ENCODE peak calls at places on chromosomes 1 and 21, in five cellular contexts. B, I, V, C and A are unnamed samples.

GRCh38 chr21:37819372-37819771 is 96.9 kb downstream of the KCNJ6 start:
- DNase-seq in B (no peak), I (no peak), V (no peak), C (no peak), A (no peak)

GRCh38 chr1:52337439-52337838 is 28.6 kb downstream of the CC2D1B start:
- DNase-seq in B (no peak), I (no peak), V (no peak), C (no peak), A (no peak)

GRCh38 chr1:66402194-66402593 is 131.8 kb upstream of the SGIP1 start:
- DNase-seq in B (no peak), I (no peak), V (no peak), C (peak; percentile 71), A (no peak)

GRCh38 chr1:40743452-40743851 is 40.1 kb upstream of the KCNQ4 start:
- DNase-seq in B (no peak), I (no peak), V (no peak), C (no peak), A (no peak)

GRCh38 chr21:42527489-42528158 is 14.0 kb downstream of the SLC37A1 start:
- DNase-seq in B (no peak), I (no peak), V (no peak), C (no peak), A (no peak)

GRCh38 chr1:182786223-182787001 is 3.2 kb upstream of the NPL start:
- DNase-seq in B (peak; percentile 65), I (peak; percentile 23), V (peak; percentile 50), C (peak; percentile 18), A (peak; percentile 25)

GRCh38 chr21:41616063-41616591 is 108.2 kb upstream of the TMPRSS2 start:
- DNase-seq in B (no peak), I (no peak), V (no peak), C (no peak), A (no peak)

GRCh38 chr1:225424562-225425210 is 3.2 kb downstream of the LBR start:
- DNase-seq in B (no peak), I (no peak), V (no peak), C (no peak), A (no peak)

GRCh38 chr1:115275216-115275615 is 62.8 kb downstream of the NGF start:
- DNase-seq in B (peak; percentile 55), I (no peak), V (peak; percentile 14), C (peak; percentile 13), A (no peak)

GRCh38 chr1:70427976-70428375 is 16.9 kb downstream of the CTH start:
- DNase-seq in B (no peak), I (no peak), V (no peak), C (no peak), A (no peak)

GRCh38 chr1:119715542-119715941 is 3.8 kb downstream of the PHGDH start:
- DNase-seq in B (no peak), I (no peak), V (no peak), C (no peak), A (peak; percentile 35)

GRCh38 chr21:37166733-37167132 is 93.7 kb downstream of the TTC3 start:
- DNase-seq in B (peak; percentile 29), I (no peak), V (no peak), C (no peak), A (no peak)

GRCh38 chr1:14653461-14653960 is 55.0 kb downstream of the KAZN start:
- DNase-seq in B (no peak), I (no peak), V (no peak), C (no peak), A (no peak)

GRCh38 chr21:35232545-35233176 is 183.6 kb upstream of the RUNX1 start:
- DNase-seq in B (no peak), I (peak; percentile 60), V (no peak), C (no peak), A (no peak)

GRCh38 chr1:14778882-14779594 is 180.6 kb downstream of the KAZN start:
- DNase-seq in B (peak; percentile 82), I (no peak), V (no peak), C (peak; percentile 28), A (peak; percentile 27)

GRCh38 chr1:17866451-17867029 is 111.4 kb downstream of the ACTL8 start:
- DNase-seq in B (no peak), I (no peak), V (no peak), C (no peak), A (no peak)

GRCh38 chr1:62268315-62268714 is 50.9 kb downstream of the KANK4 start:
- DNase-seq in B (no peak), I (no peak), V (no peak), C (no peak), A (no peak)

GRCh38 chr1:150516050-150516591 is 569 bp downstream of the FALEC start:
- DNase-seq in B (no peak), I (no peak), V (no peak), C (no peak), A (peak; percentile 26)

GRCh38 chr1:64685247-64685646 is 59.6 kb upstream of the RAVER2 start:
- DNase-seq in B (no peak), I (no peak), V (no peak), C (no peak), A (no peak)

GRCh38 chr1:168287237-168287664 is 6.6 kb downstream of the TBX19 start:
- DNase-seq in B (no peak), I (no peak), V (no peak), C (no peak), A (no peak)

GRCh38 chr1:230188826-230189225 is 121.8 kb downstream of the GALNT2 start:
- DNase-seq in B (no peak), I (no peak), V (no peak), C (no peak), A (no peak)

GRCh38 chr1:160797861-160798273 is 1.9 kb downstream of the LY9 start:
- DNase-seq in B (no peak), I (no peak), V (no peak), C (no peak), A (no peak)

GRCh38 chr1:44101356-44101755 is 17.3 kb upstream of the KLF17 start:
- DNase-seq in B (no peak), I (no peak), V (no peak), C (no peak), A (no peak)

GRCh38 chr1:117690230-117690629 is 84.4 kb downstream of the TENT5C start:
- DNase-seq in B (no peak), I (no peak), V (no peak), C (no peak), A (no peak)

GRCh38 chr1:47637111-47637685 is 199.4 kb downstream of the FOXD2 start:
- DNase-seq in B (no peak), I (no peak), V (no peak), C (no peak), A (no peak)

GRCh38 chr1:159122005-159122621 is 45.5 kb upstream of the AIM2 start:
- DNase-seq in B (no peak), I (no peak), V (no peak), C (peak; percentile 3), A (no peak)

GRCh38 chr1:145983959-145984830 is 12.2 kb downstream of the TXNIP start:
- DNase-seq in B (no peak), I (no peak), V (no peak), C (no peak), A (no peak)

GRCh38 chr1:111603979-111604378 is 15.6 kb upstream of the RAP1A start:
- DNase-seq in B (no peak), I (no peak), V (no peak), C (no peak), A (no peak)

GRCh38 chr1:247415423-247416361 is at the start of gene NLRP3:
- DNase-seq in B (no peak), I (peak; percentile 6), V (no peak), C (no peak), A (peak; percentile 48)

GRCh38 chr1:245858022-245858421 is 649.1 kb downstream of the SMYD3 start:
- DNase-seq in B (no peak), I (no peak), V (no peak), C (no peak), A (no peak)